ENCODE peak calls at places on chromosome X, in six cellular contexts. R, T, I, B, U and O are unnamed samples.

GRCh38 chrX:17743913-17744312 is 6.6 kb downstream of the SCML1 start:
- DNase-seq in R (no peak), T (no peak), I (no peak), B (no peak), U (no peak), O (no peak)

GRCh38 chrX:103513067-103513466 is 6.2 kb downstream of the RAB40A start:
- DNase-seq in R (no peak), T (no peak), I (no peak), B (no peak), U (no peak), O (no peak)

GRCh38 chrX:155148724-155149537 is 67.3 kb upstream of the VBP1 start:
- DNase-seq in R (peak), T (no peak), I (peak), B (no peak), U (peak), O (no peak)

GRCh38 chrX:36383491-36383890 is 464.0 kb downstream of the CFAP47 start:
- DNase-seq in R (no peak), T (no peak), I (no peak), B (no peak), U (no peak), O (no peak)

GRCh38 chrX:8743126-8743732 is 11.3 kb upstream of the ANOS1 start:
- DNase-seq in R (peak), T (no peak), I (peak), B (no peak), U (peak), O (no peak)

GRCh38 chrX:73337366-73337765 is 109.5 kb upstream of the CDX4 start:
- DNase-seq in R (no peak), T (no peak), I (no peak), B (no peak), U (no peak), O (no peak)

GRCh38 chrX:120452131-120452530 is 17.0 kb downstream of the LAMP2 start:
- DNase-seq in R (peak), T (no peak), I (peak), B (no peak), U (peak), O (peak)

GRCh38 chrX:108053218-108053617 is 8.4 kb downstream of the VSIG1 start:
- DNase-seq in R (no peak), T (no peak), I (no peak), B (no peak), U (no peak), O (no peak)

GRCh38 chrX:23185951-23186350 is 148.7 kb upstream of the PTCHD1 start:
- DNase-seq in R (no peak), T (no peak), I (no peak), B (no peak), U (no peak), O (no peak)

GRCh38 chrX:109261279-109261678 is 220.6 kb downstream of the GUCY2F start:
- DNase-seq in R (no peak), T (no peak), I (no peak), B (no peak), U (no peak), O (no peak)

GRCh38 chrX:155026727-155027508 is at the start of gene FUNDC2:
- DNase-seq in R (peak), T (peak), I (peak), B (peak), U (peak), O (peak)

GRCh38 chrX:132559101-132559500 is 70.3 kb upstream of the MBNL3 start:
- DNase-seq in R (no peak), T (no peak), I (no peak), B (no peak), U (no peak), O (no peak)
- TF ChIP-seq REST in R (no peak), T (no peak), I (no peak), B (no peak), U (no peak), O (no peak)

DNA sequence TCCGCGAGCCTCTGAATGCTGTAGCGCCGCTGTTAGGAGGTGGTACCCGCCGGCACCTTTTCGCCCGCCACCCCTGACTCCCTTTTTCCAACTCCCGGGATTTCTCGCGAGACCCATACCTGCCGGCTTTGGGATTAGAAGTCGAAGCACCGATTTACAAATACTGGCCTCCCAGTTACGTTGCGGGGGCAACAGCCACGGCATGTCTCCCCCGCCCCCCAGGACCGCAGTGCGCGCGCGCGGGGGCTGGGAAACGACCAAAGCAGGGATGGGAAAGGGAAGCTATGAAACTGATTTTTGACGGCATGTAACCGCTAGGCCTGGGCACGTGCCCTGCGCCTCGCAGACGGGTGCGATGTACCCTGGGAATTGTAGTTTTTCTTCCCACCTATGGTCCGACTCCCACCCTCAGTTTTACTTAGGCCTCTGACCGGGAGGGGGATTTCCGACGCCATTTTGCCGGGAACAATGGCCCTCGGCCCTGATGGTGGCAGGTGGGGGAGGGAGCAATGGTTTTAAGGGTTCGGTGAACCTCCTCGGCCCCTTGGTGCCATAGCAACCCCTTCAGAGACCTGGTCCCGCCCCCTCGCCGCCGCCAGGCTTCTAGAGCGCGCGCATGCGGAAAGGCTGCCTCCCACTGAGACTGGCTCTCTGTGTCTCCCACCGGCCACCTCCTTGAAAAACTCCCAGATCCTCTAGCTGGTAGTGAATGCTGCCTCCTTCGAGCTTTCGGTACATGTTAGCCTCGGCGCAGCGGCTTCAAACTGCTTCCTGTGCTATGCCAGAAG is 772 bp upstream of the WNK3 start:
- DNase-seq in R (no peak), T (no peak), I (peak), B (no peak), U (no peak), O (no peak)
- TF ChIP-seq REST in R (no peak), T (no peak), I (no peak), B (no peak), U (no peak), O (no peak)

GRCh38 chrX:134688181-134688580 is 29.9 kb upstream of the PLAC1 start:
- DNase-seq in R (no peak), T (no peak), I (no peak), B (no peak), U (no peak), O (no peak)

GRCh38 chrX:134682081-134682480 is 23.8 kb upstream of the PLAC1 start:
- DNase-seq in R (no peak), T (no peak), I (no peak), B (no peak), U (no peak), O (no peak)

GRCh38 chrX:134685662-134686061 is 27.4 kb upstream of the PLAC1 start:
- DNase-seq in R (no peak), T (no peak), I (no peak), B (no peak), U (no peak), O (no peak)

GRCh38 chrX:134683351-134683750 is 25.1 kb upstream of the PLAC1 start:
- DNase-seq in R (no peak), T (no peak), I (peak), B (no peak), U (no peak), O (no peak)

DNA sequence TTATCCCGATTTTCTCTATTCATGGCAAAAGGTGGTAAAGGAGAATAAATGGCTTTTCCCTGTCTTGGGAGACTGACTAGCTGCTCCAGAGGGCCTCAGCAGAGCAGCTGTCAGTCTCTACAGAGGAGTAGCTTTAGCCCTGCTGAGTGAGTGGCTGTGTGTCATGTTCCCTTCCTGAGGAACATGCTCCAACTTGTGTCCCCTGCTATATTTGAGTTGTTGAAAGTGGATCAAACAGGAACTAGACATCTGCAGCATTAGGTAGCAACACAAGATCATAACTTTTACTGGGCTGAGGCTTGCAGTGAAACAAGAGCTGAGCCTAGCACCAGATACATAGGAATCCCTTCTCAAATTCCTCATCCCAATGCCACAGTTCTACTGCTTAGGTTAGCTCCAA is 26.7 kb upstream of the PLAC1 start:
- DNase-seq in R (no peak), T (no peak), I (no peak), B (no peak), U (no peak), O (no peak)
- TF ChIP-seq REST in R (no peak), T (no peak), I (no peak), B (no peak), U (no peak), O (no peak)

DNA sequence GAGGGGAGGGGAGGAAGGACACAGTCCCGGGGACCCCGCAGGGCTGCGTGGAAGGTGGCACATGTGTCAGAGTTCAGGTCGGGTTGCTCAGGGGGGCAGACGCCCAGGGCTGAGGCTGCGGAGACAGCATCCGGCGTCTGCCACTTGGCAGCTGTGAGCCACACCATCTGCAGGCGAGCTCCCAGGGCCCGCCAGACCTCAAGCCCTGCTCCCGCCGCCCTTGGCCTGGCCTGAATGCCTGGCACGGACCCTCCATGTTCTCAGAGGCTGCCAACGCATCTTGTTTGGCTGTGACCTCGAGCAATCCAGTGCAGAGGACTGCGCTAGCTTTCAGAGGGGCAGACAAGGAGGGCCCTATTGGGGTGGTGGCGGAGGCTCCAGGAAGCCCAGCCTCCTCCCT is 5.1 kb downstream of the BGN start:
- DNase-seq in R (no peak), T (no peak), I (peak), B (no peak), U (no peak), O (no peak)
- TF ChIP-seq REST in R (no peak), T (no peak), I (no peak), B (no peak), U (no peak), O (no peak)